ENCODE peak calls at places on chromosomes 12 and 14, in seven cellular contexts. Z is IMR-90, A is fibroblast of lung, P is neuronal stem cell, K is mesendoderm, S is mammary epithelial cell, J is H1. I is an unnamed sample.

GRCh38 chr12:120887253-120888043 is 16.7 kb downstream of the SPPL3 start:
- DNase-seq in K (no peak), A (no peak), S (no peak), Z (no peak), J (no peak), P (no peak), I (no peak)

GRCh38 chr12:3632256-3633240 is 120.4 kb downstream of the CRACR2A start:
- DNase-seq in K (no peak), J (no peak), P (no peak), Z (no peak), A (peak), S (no peak), I (no peak)

GRCh38 chr14:105857816-105858675 is 331.7 kb downstream of the TMEM121 start:
- DNase-seq in A (no peak), K (no peak), S (no peak), Z (no peak), P (no peak), J (no peak), I (no peak)

GRCh38 chr12:12892670-12893290 is 1.4 kb downstream of the GPRC5A start:
- DNase-seq in K (peak), A (no peak), Z (no peak), S (no peak), P (no peak), J (no peak), I (no peak)

GRCh38 chr12:72271401-72271740 is 799 bp upstream of the TRHDE start:
- DNase-seq in P (peak), S (no peak), J (peak), A (peak), Z (peak), K (no peak), I (no peak)

GRCh38 chr14:97930191-97930590 is 1133.0 kb downstream of the VRK1 start:
- DNase-seq in Z (no peak), S (no peak), K (peak), P (no peak), J (no peak), A (no peak), I (no peak)

GRCh38 chr12:118984206-118984943 is 3.0 kb downstream of the SRRM4 start:
- DNase-seq in J (no peak), S (no peak), P (no peak), A (no peak), Z (no peak), K (no peak), I (no peak)

GRCh38 chr14:34780646-34781045 is 66.3 kb upstream of the CFL2 start:
- DNase-seq in Z (no peak), K (no peak), J (no peak), A (no peak), P (no peak), S (no peak), I (no peak)

GRCh38 chr14:67934087-67934486 is 114.5 kb downstream of the RAD51B start:
- DNase-seq in K (peak), Z (peak), S (peak), A (peak), J (no peak), P (peak), I (peak)

GRCh38 chr12:94614288-94614721 is 36.1 kb downstream of the TMCC3 start:
- DNase-seq in A (peak), J (no peak), S (peak), Z (no peak), P (peak), K (peak), I (no peak)

GRCh38 chr14:99757331-99758070 is 35.7 kb upstream of the EML1 start:
- DNase-seq in S (peak), P (no peak), J (no peak), A (peak), K (no peak), Z (peak), I (peak)

GRCh38 chr12:30788754-30789153 is 34.0 kb upstream of the CAPRIN2 start:
- DNase-seq in J (no peak), P (no peak), K (no peak), S (no peak), A (no peak), Z (no peak), I (no peak)

GRCh38 chr14:90728951-90729350 is 87.3 kb downstream of the TTC7B start:
- DNase-seq in K (no peak), S (no peak), Z (no peak), J (no peak), A (no peak), P (no peak), I (no peak)

GRCh38 chr12:43063642-43064041 is 474.1 kb upstream of the PRICKLE1 start:
- DNase-seq in P (no peak), K (no peak), J (no peak), Z (peak), A (peak), S (no peak), I (peak)

GRCh38 chr12:121490401-121491257 is 90.2 kb downstream of the KDM2B start:
- DNase-seq in K (peak), J (no peak), S (no peak), A (no peak), Z (no peak), P (no peak), I (no peak)

GRCh38 chr12:23126794-23127193 is 501.8 kb downstream of the ETNK1 start:
- DNase-seq in J (no peak), K (no peak), Z (no peak), A (no peak), S (no peak), P (no peak), I (no peak)

GRCh38 chr14:102532204-102532658 is 22.7 kb upstream of the ANKRD9 start:
- DNase-seq in K (no peak), S (peak), Z (peak), P (no peak), J (no peak), A (peak), I (no peak)

GRCh38 chr12:47316609-47317049 is 236.9 kb upstream of the AMIGO2 start:
- DNase-seq in S (no peak), Z (no peak), J (no peak), A (no peak), K (no peak), P (no peak), I (no peak)

GRCh38 chr14:50928002-50928635 is 16.2 kb downstream of the PYGL start:
- DNase-seq in Z (peak), S (peak), K (no peak), A (peak), P (no peak), J (no peak), I (peak)

GRCh38 chr14:95483843-95484165 is 32.6 kb downstream of the SYNE3 start:
- DNase-seq in K (no peak), A (no peak), Z (no peak), P (no peak), J (no peak), S (no peak), I (no peak)

GRCh38 chr14:97298331-97298730 is 501.1 kb downstream of the VRK1 start:
- DNase-seq in S (no peak), K (peak), P (no peak), A (no peak), J (peak), Z (no peak), I (no peak)

GRCh38 chr12:65619018-65619417 is 205.3 kb upstream of the HMGA2 start:
- DNase-seq in K (no peak), S (no peak), J (no peak), Z (no peak), P (no peak), A (no peak), I (no peak)

GRCh38 chr12:75528272-75528671 is 16.9 kb upstream of the KRR1 start:
- DNase-seq in P (no peak), K (peak), S (no peak), J (no peak), A (no peak), Z (no peak), I (no peak)

GRCh38 chr14:77002889-77003288 is 25.6 kb downstream of the IRF2BPL start:
- DNase-seq in K (no peak), P (no peak), S (no peak), J (no peak), Z (no peak), A (no peak), I (no peak)

GRCh38 chr14:87813211-87813610 is 179.8 kb downstream of the GALC start:
- DNase-seq in K (no peak), Z (no peak), P (no peak), S (no peak), A (no peak), J (no peak), I (no peak)

GRCh38 chr12:132356686-132357622 is 27.6 kb upstream of the GALNT9 start:
- DNase-seq in J (no peak), S (peak), P (no peak), A (peak), Z (peak), K (peak), I (peak)

GRCh38 chr14:72540836-72541235 is 353.1 kb downstream of the DPF3 start:
- DNase-seq in K (no peak), A (no peak), J (no peak), P (no peak), S (no peak), Z (no peak), I (no peak)

GRCh38 chr14:70665448-70666363 is 24.0 kb downstream of the TTC9 start:
- DNase-seq in P (no peak), Z (no peak), K (peak), J (no peak), A (no peak), S (peak), I (no peak)

GRCh38 chr12:11482955-11483354 is 87.6 kb upstream of the PRB2 start:
- DNase-seq in A (peak), S (peak), Z (peak), P (no peak), K (no peak), J (no peak), I (peak)
- H3K9ac ChIP-seq in A (no peak), S (no peak), Z (no peak), P (no peak), K (no peak), J (no peak), I (peak)

GRCh38 chr12:106132175-106133135 is 6.3 kb downstream of the NUAK1 start:
- DNase-seq in Z (no peak), A (no peak), P (no peak), S (no peak), J (no peak), K (peak), I (no peak)
- H3K4me2 ChIP-seq in Z (no peak), A (no peak), P (no peak), S (peak), J (peak), K (no peak), I (peak)

GRCh38 chr12:108734200-108734906 is 3.0 kb upstream of the CORO1C start:
- DNase-seq in P (no peak), Z (peak), J (no peak), S (peak), A (peak), K (peak), I (peak)

GRCh38 chr12:108733132-108733531 is 1.8 kb upstream of the CORO1C start:
- DNase-seq in K (no peak), J (no peak), Z (no peak), P (no peak), A (no peak), S (no peak), I (no peak)

GRCh38 chr12:108731866-108732461 is 646 bp upstream of the CORO1C start:
- DNase-seq in Z (peak), J (peak), K (peak), A (peak), P (peak), S (peak), I (peak)

GRCh38 chr12:108731105-108731865 is at the start of gene CORO1C:
- DNase-seq in K (peak), Z (peak), A (peak), J (peak), S (peak), P (peak), I (peak)

DNA sequence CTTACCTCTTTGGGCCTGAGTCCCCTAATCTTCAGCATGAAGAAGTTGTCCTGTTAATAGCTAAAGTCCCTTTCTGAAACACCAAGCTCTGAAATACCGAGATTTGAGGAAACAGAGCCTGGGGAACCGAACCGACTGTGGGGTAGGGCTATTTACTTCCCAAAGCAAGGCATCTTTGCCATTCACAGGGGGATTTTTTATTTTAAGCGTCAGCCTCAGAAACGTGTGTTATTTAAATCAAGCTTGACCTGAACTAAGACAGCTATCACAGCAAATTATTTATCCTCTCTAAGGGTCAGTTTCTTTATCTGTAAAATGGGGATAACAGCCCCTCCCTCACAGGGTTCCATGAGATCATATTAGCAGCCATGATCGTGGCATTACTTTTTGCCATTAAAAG is 1.2 kb upstream of the CORO1C start:
- DNase-seq in K (no peak), J (no peak), P (no peak), A (no peak), S (no peak), Z (no peak), I (no peak)
- H3K4me3 ChIP-seq in K (peak), J (peak), P (peak), A (no peak), S (no peak), Z (peak), I (peak)

GRCh38 chr14:74362361-74362915 is 14.2 kb downstream of the VRTN start:
- DNase-seq in S (peak), K (peak), A (peak), J (peak), P (peak), Z (peak), I (peak)
- H3K9ac ChIP-seq in S (no peak), K (peak), A (no peak), J (no peak), P (no peak), Z (no peak), I (no peak)